ENCODE peak calls at places on chromosomes 13 and 19, in nine cellular contexts. U is activated CD4-positive, CD25-positive, alpha-beta regulatory T cell treated with anti-CD3 and anti-CD28 coated beads, Interleukin-2, amount 50 U/mL, for 16 hours; R is ELF-1; M is activated CD8-positive, alpha-beta memory T cell treated with anti-CD3 and anti-CD28 coated beads for 48 hours; B is NCI-H1105; A is NCI-H345; O is aorta; T is EL; Q is effector CD4-positive, alpha-beta T cell. E is an unnamed sample.

GRCh38 chr13:50144473-50145160 is 129.4 kb downstream of the KCNRG start:
- DNase-seq in A (no peak), U (no peak), M (no peak), O (no peak), T (no peak), Q (no peak), B (no peak), R (no peak), E (no peak)

GRCh38 chr19:41928221-41928683 is at the start of gene ERFL:
- DNase-seq in T (peak; percentile 31), O (no peak), R (no peak), Q (no peak), B (no peak), A (no peak), M (no peak), U (no peak), E (no peak)

GRCh38 chr13:24931450-24932217 is 164.3 kb upstream of the PABPC3 start:
- DNase-seq in B (no peak), O (no peak), M (no peak), A (no peak), R (no peak), T (no peak), U (no peak), Q (no peak), E (no peak)

GRCh38 chr19:17803264-17803896 is 8.4 kb downstream of the B3GNT3 start:
- DNase-seq in B (no peak), M (no peak), T (no peak), A (no peak), Q (no peak), R (no peak), O (no peak), U (no peak), E (no peak)

GRCh38 chr13:98443329-98443728 is 133.6 kb downstream of the STK24 start:
- DNase-seq in O (peak; percentile 73), Q (no peak), M (no peak), R (peak; percentile 35), T (peak; percentile 87), B (no peak), A (no peak), U (no peak), E (no peak)

GRCh38 chr19:39199025-39199424 is 2.3 kb downstream of the NCCRP1 start:
- DNase-seq in Q (no peak), M (no peak), U (no peak), O (no peak), R (peak; percentile 66), A (no peak), T (peak; percentile 69), B (no peak), E (no peak)

GRCh38 chr13:68257111-68257842 is 1027.1 kb upstream of the PCDH9 start:
- DNase-seq in T (no peak), Q (no peak), M (no peak), R (no peak), O (no peak), U (no peak), A (no peak), B (no peak), E (no peak)

GRCh38 chr19:38073806-38074685 is 150.0 kb downstream of the DPF1 start:
- DNase-seq in T (no peak), B (no peak), O (no peak), R (peak; percentile 86), Q (no peak), U (no peak), M (no peak), A (no peak), E (no peak)

GRCh38 chr13:54709546-54709945 is 1680.9 kb downstream of the OLFM4 start:
- DNase-seq in B (no peak), Q (no peak), O (no peak), R (no peak), A (no peak), U (no peak), T (no peak), M (no peak), E (no peak)

GRCh38 chr19:55041627-55042343 is 3.7 kb upstream of the GP6 start:
- DNase-seq in M (peak; percentile 22), T (no peak), U (no peak), A (no peak), R (no peak), O (no peak), B (no peak), Q (no peak), E (no peak)

GRCh38 chr19:53959176-53959757 is 3.5 kb upstream of the CACNG8 start:
- DNase-seq in M (no peak), B (no peak), R (no peak), T (no peak), O (no peak), A (no peak), U (no peak), Q (no peak), E (no peak)

GRCh38 chr19:10230904-10231623 is at the start of gene S1PR2:
- DNase-seq in U (peak; percentile 55), T (peak; percentile 75), O (peak; percentile 93), B (peak; percentile 66), A (peak; percentile 76), Q (peak; percentile 69), M (peak; percentile 52), R (peak; percentile 85), E (peak; percentile 74)

GRCh38 chr13:43848250-43848649 is 31.3 kb downstream of the CCDC122 start:
- DNase-seq in M (no peak), T (peak; percentile 61), O (no peak), U (no peak), B (no peak), A (no peak), Q (no peak), R (no peak), E (no peak)

GRCh38 chr19:39497850-39498261 is 891 bp upstream of the DLL3 start:
- DNase-seq in B (peak; percentile 94), A (peak; percentile 97), Q (no peak), R (peak; percentile 84), O (no peak), T (peak; percentile 36), U (no peak), M (no peak), E (peak; percentile 87)

GRCh38 chr19:18839465-18840287 is 7.9 kb downstream of the UPF1 start:
- DNase-seq in U (no peak), M (no peak), T (peak; percentile 25), R (no peak), A (no peak), O (no peak), Q (no peak), B (no peak), E (no peak)

GRCh38 chr19:46426506-46427162 is 2.1 kb downstream of the PNMA8C start:
- DNase-seq in M (peak; percentile 27), R (peak; percentile 86), B (peak; percentile 61), T (peak; percentile 79), O (peak; percentile 93), A (peak; percentile 48), Q (no peak), U (no peak), E (peak; percentile 27)

GRCh38 chr19:35742121-35742724 is at the start of gene IGFLR1:
- DNase-seq in T (no peak), R (no peak), B (no peak), O (no peak), Q (peak; percentile 44), A (no peak), M (peak; percentile 60), U (peak; percentile 50), E (no peak)

GRCh38 chr19:28577666-28578065 is 635.3 kb downstream of the UQCRFS1 start:
- DNase-seq in O (no peak), M (no peak), U (no peak), A (no peak), B (no peak), T (no peak), Q (no peak), R (no peak), E (no peak)

GRCh38 chr19:52190679-52191293 is 934 bp downstream of the PPP2R1A start:
- DNase-seq in T (peak; percentile 50), U (no peak), A (no peak), Q (no peak), R (peak; percentile 52), O (peak; percentile 79), M (no peak), B (no peak), E (no peak)

GRCh38 chr19:49064768-49065611 is at the start of gene NTF4:
- DNase-seq in Q (no peak), A (no peak), O (no peak), R (peak; percentile 56), M (no peak), U (no peak), T (peak; percentile 28), B (no peak), E (no peak)

GRCh38 chr19:12985049-12985776 is 10.1 kb upstream of the NFIX start:
- DNase-seq in T (peak; percentile 20), A (no peak), U (no peak), Q (no peak), B (no peak), O (no peak), R (no peak), M (no peak), E (no peak)